ENCODE peak calls at places on chromosomes 3 and 15, in eight cellular contexts. F is smooth muscle cell of the brain vasculature; I is stimulated activated CD4-positive, alpha-beta T cell treated with anti-CD3 and anti-CD28 coated beads, TNF-alpha, amount 100 ng/mL, for 4 hours; Z is thoracic aorta; A is activated CD8-positive, alpha-beta T cell treated with anti-CD3 and anti-CD28 coated beads, Interleukin-2, amount 10 ng/mL, durations not matched to agents 7 days and 5 days; K is A172; Y is activated CD8-positive, alpha-beta memory T cell treated with anti-CD3 and anti-CD28 coated beads, Interleukin-2, amount 50 U/mL, for 48 hours; W is brain microvascular endothelial cell. V is an unnamed sample.

GRCh38 chr3:39148116-39149058 is 5.0 kb downstream of the CSRNP1 start:
- DNase-seq in F (no peak), I (no peak), Z (no peak), A (peak), K (peak), Y (peak), W (peak), V (no peak)

GRCh38 chr3:45145681-45146614 is at the start of gene CDCP1:
- DNase-seq in F (no peak), I (no peak), Z (no peak), A (peak), K (no peak), Y (no peak), W (no peak), V (peak)

GRCh38 chr15:77798847-77799246 is 166.1 kb upstream of the LINGO1 start:
- DNase-seq in F (no peak), I (no peak), Z (no peak), A (no peak), K (no peak), Y (no peak), W (no peak), V (no peak)

GRCh38 chr3:149340310-149340933 is 7.0 kb upstream of the TM4SF18 start:
- DNase-seq in F (peak), I (no peak), Z (no peak), A (no peak), K (peak), Y (no peak), W (no peak), V (peak)

GRCh38 chr3:128993461-128994172 is at the start of gene CFAP92:
- DNase-seq in F (no peak), I (peak), Z (peak), A (peak), K (no peak), Y (peak), W (peak), V (peak)

GRCh38 chr3:80007522-80007921 is 239.7 kb upstream of the ROBO1 start:
- DNase-seq in F (no peak), I (no peak), Z (no peak), A (no peak), K (no peak), Y (no peak), W (no peak), V (no peak)

GRCh38 chr15:20340931-20341661 is 200.5 kb downstream of the GOLGA6L6 start:
- DNase-seq in F (no peak), I (peak), Z (no peak), A (peak), K (peak), Y (peak), W (peak), V (no peak)

GRCh38 chr3:150761831-150762661 is 923 bp downstream of the SIAH2 start:
- DNase-seq in F (no peak), I (no peak), Z (no peak), A (peak), K (peak), Y (peak), W (peak), V (peak)

GRCh38 chr3:55160241-55160877 is 232.5 kb upstream of the LRTM1 start:
- DNase-seq in F (peak), I (no peak), Z (peak), A (no peak), K (peak), Y (no peak), W (peak), V (no peak)

GRCh38 chr3:99678023-99678422 is 39.6 kb downstream of the COL8A1 start:
- DNase-seq in F (no peak), I (no peak), Z (no peak), A (no peak), K (no peak), Y (no peak), W (peak), V (no peak)

GRCh38 chr15:70494861-70495571 is 268.3 kb downstream of the UACA start:
- DNase-seq in F (no peak), I (no peak), Z (no peak), A (no peak), K (peak), Y (no peak), W (peak), V (peak)

GRCh38 chr3:99781761-99782160 is 35.9 kb upstream of the CMSS1 start:
- DNase-seq in F (no peak), I (no peak), Z (no peak), A (no peak), K (no peak), Y (no peak), W (peak), V (no peak)

GRCh38 chr3:168157301-168157700 is 61.6 kb upstream of the GOLIM4 start:
- DNase-seq in F (no peak), I (no peak), Z (no peak), A (no peak), K (no peak), Y (no peak), W (no peak), V (no peak)

GRCh38 chr15:66805207-66805975 is 103.4 kb downstream of the SMAD6 start:
- DNase-seq in F (no peak), I (no peak), Z (no peak), A (no peak), K (no peak), Y (no peak), W (no peak), V (no peak)

GRCh38 chr15:63231717-63232116 is 42.3 kb downstream of the RAB8B start:
- DNase-seq in F (no peak), I (no peak), Z (no peak), A (no peak), K (no peak), Y (no peak), W (no peak), V (no peak)

GRCh38 chr3:104750581-104750980 is 616.1 kb upstream of the ALCAM start:
- DNase-seq in F (peak), I (no peak), Z (no peak), A (no peak), K (no peak), Y (no peak), W (no peak), V (no peak)

GRCh38 chr15:44713006-44713966 is 2.0 kb downstream of the B2M start:
- DNase-seq in F (no peak), I (no peak), Z (no peak), A (no peak), K (no peak), Y (no peak), W (no peak), V (peak)

GRCh38 chr3:6679510-6679909 is 181.4 kb upstream of the GRM7 start:
- DNase-seq in F (no peak), I (no peak), Z (no peak), A (no peak), K (no peak), Y (no peak), W (no peak), V (no peak)

GRCh38 chr3:193149998-193150397 is 91.0 kb upstream of the PLAAT1 start:
- DNase-seq in F (no peak), I (no peak), Z (no peak), A (no peak), K (no peak), Y (no peak), W (no peak), V (no peak)

GRCh38 chr3:47850062-47850802 is 47.3 kb downstream of the DHX30 start:
- DNase-seq in F (no peak), I (no peak), Z (no peak), A (no peak), K (peak), Y (no peak), W (peak), V (no peak)

GRCh38 chr15:39102431-39102830 is 478.4 kb upstream of the THBS1 start:
- DNase-seq in F (no peak), I (no peak), Z (no peak), A (no peak), K (no peak), Y (no peak), W (no peak), V (no peak)

GRCh38 chr3:127831723-127832172 is 9.4 kb upstream of the MGLL start:
- DNase-seq in F (no peak), I (no peak), Z (no peak), A (peak), K (peak), Y (peak), W (no peak), V (peak)